ENCODE peak calls at places on chromosomes 13 and 19, in eight cellular contexts. J is stimulated activated CD8-positive, alpha-beta memory T cell treated with anti-CD3 and anti-CD28 coated beads, Interleukin-4, amount 100 ng/mL, for 1 hour; I is Peyer's patch; Q is activated T-cell treated with anti-CD3 and anti-CD28 coated beads for 1 hour; U is midbrain; K is NCI-H2081; W is AG04449; G is SK-N-DZ. B is an unnamed sample.

GRCh38 chr13:24503376-24503690 is 9.2 kb downstream of the PARP4 start:
- DNase-seq in J (no peak), I (peak), Q (no peak), U (no peak), K (no peak), W (no peak), G (no peak), B (no peak)

GRCh38 chr19:5048091-5048726 is 79.3 kb downstream of the KDM4B start:
- DNase-seq in J (peak), I (peak), Q (peak), U (peak), K (peak), W (no peak), G (peak), B (peak)

GRCh38 chr19:1856698-1857603 is 6.4 kb downstream of the KLF16 start:
- DNase-seq in J (no peak), I (peak), Q (no peak), U (no peak), K (no peak), W (no peak), G (no peak), B (no peak)

GRCh38 chr19:49691243-49692101 is 556 bp downstream of the CPT1C start:
- DNase-seq in J (no peak), I (no peak), Q (no peak), U (peak), K (peak), W (no peak), G (peak), B (peak)

GRCh38 chr13:26280295-26280694 is 26.4 kb downstream of the CDK8 start:
- DNase-seq in J (no peak), I (no peak), Q (no peak), U (no peak), K (no peak), W (peak), G (no peak), B (no peak)

GRCh38 chr19:2227415-2228156 is 8.5 kb downstream of the PLEKHJ1 start:
- DNase-seq in J (no peak), I (peak), Q (no peak), U (no peak), K (no peak), W (no peak), G (no peak), B (no peak)

GRCh38 chr13:98632971-98633370 is 56.1 kb upstream of the STK24 start:
- DNase-seq in J (no peak), I (peak), Q (no peak), U (no peak), K (no peak), W (no peak), G (no peak), B (no peak)

GRCh38 chr19:58428617-58429016 is 11.3 kb downstream of the ZNF132 start:
- DNase-seq in J (no peak), I (no peak), Q (no peak), U (no peak), K (no peak), W (no peak), G (no peak), B (no peak)

GRCh38 chr19:44741258-44741731 is 7.2 kb upstream of the BCL3 start:
- DNase-seq in J (no peak), I (no peak), Q (no peak), U (no peak), K (no peak), W (no peak), G (no peak), B (no peak)

GRCh38 chr19:8526345-8527062 is 12.5 kb upstream of the ZNF414 start:
- DNase-seq in J (no peak), I (peak), Q (no peak), U (peak), K (peak), W (peak), G (peak), B (no peak)

B was measured in NCI-H510A.